ENCODE peak calls at places on chromosomes 16 and 17, in seven cellular contexts. R is astrocyte of the cerebellum, J is BJ, I is prostate gland, F is fibroblast of pulmonary artery, W is fibroblast of mammary gland, L is nephron progenitor cell. M is an unnamed sample.
A peak's percentile ranks its signal among the peaks of the same experiment; 100 is the strongest.

GRCh38 chr16:74592847-74593246 is 14.1 kb downstream of the GLG1 start:
- DNase-seq in R (no peak), J (no peak), I (no peak), F (no peak), W (no peak), L (no peak), M (no peak)

GRCh38 chr16:30183236-30183960 is at the start of gene CORO1A:
- DNase-seq in R (peak; percentile 35), J (peak; percentile 6), I (peak; percentile 77), F (peak; percentile 69), W (peak; percentile 64), L (peak; percentile 90), M (peak; percentile 23)

GRCh38 chr17:50511058-50511457 is 2.8 kb downstream of the MYCBPAP start:
- DNase-seq in R (no peak), J (no peak), I (no peak), F (peak; percentile 25), W (peak; percentile 46), L (no peak), M (no peak)

GRCh38 chr17:81481815-81482505 is 30.6 kb downstream of the ACTG1 start:
- DNase-seq in R (no peak), J (no peak), I (no peak), F (no peak), W (no peak), L (no peak), M (no peak)

GRCh38 chr16:49472598-49472997 is 99.0 kb downstream of the C16orf78 start:
- DNase-seq in R (no peak), J (no peak), I (no peak), F (no peak), W (no peak), L (no peak), M (no peak)

GRCh38 chr16:87995644-87996043 is 44.4 kb downstream of the BANP start:
- DNase-seq in R (no peak), J (no peak), I (no peak), F (no peak), W (no peak), L (no peak), M (no peak)

GRCh38 chr17:13537211-13537610 is 64.5 kb downstream of the HS3ST3A1 start:
- DNase-seq in R (no peak), J (no peak), I (no peak), F (no peak), W (no peak), L (no peak), M (no peak)

GRCh38 chr17:57182621-57183020 is 73.7 kb upstream of the MSI2 start:
- DNase-seq in R (no peak), J (no peak), I (no peak), F (no peak), W (no peak), L (no peak), M (no peak)

GRCh38 chr17:63881935-63882601 is at the start of gene GH2:
- DNase-seq in R (peak; percentile 13), J (no peak), I (peak; percentile 10), F (peak; percentile 53), W (peak; percentile 61), L (peak; percentile 72), M (no peak)

GRCh38 chr17:79612468-79613194 is 1.8 kb upstream of the RBFOX3 start:
- DNase-seq in R (no peak), J (no peak), I (no peak), F (peak; percentile 26), W (peak; percentile 35), L (peak; percentile 89), M (no peak)

GRCh38 chr17:30600830-30601494 is 123.8 kb downstream of the GOSR1 start:
- DNase-seq in R (no peak), J (no peak), I (no peak), F (peak; percentile 13), W (peak; percentile 18), L (peak; percentile 38), M (no peak)

GRCh38 chr17:35797370-35797769 is 1.9 kb upstream of the MMP28 start:
- DNase-seq in R (no peak), J (no peak), I (no peak), F (no peak), W (no peak), L (no peak), M (no peak)

GRCh38 chr17:43392397-43392796 is 6.4 kb upstream of the ARL4D start:
- DNase-seq in R (no peak), J (no peak), I (no peak), F (no peak), W (no peak), L (no peak), M (no peak)

DNA sequence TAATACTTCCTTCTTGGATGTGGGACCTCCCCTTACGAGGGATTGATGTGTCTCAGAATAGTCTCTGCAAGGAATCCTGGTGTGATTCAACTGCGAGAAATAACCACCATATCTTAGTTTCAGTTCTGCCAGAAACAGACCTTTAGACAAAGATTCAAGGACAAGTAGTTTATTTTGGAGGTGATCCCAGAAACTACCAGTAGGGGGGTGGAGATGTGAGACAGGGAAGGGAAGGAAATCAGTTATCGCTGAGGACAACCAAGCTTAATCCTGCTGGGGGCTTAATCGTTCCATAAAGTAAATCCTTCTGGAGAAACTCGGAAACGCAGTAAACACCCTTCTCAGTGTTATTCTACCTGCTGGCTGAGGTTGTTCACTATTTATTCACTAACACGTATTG is 5.0 kb upstream of the SDR42E1 start:
- DNase-seq in R (peak; percentile 35), J (no peak), I (peak; percentile 35), F (peak; percentile 39), W (peak; percentile 34), L (no peak), M (peak; percentile 46)
- TF ChIP-seq CTCF in R (peak; percentile 62), J (peak; percentile 32), I (peak; percentile 27), F (peak; percentile 39), W (peak; percentile 26), L (no peak), M (peak; percentile 24)

DNA sequence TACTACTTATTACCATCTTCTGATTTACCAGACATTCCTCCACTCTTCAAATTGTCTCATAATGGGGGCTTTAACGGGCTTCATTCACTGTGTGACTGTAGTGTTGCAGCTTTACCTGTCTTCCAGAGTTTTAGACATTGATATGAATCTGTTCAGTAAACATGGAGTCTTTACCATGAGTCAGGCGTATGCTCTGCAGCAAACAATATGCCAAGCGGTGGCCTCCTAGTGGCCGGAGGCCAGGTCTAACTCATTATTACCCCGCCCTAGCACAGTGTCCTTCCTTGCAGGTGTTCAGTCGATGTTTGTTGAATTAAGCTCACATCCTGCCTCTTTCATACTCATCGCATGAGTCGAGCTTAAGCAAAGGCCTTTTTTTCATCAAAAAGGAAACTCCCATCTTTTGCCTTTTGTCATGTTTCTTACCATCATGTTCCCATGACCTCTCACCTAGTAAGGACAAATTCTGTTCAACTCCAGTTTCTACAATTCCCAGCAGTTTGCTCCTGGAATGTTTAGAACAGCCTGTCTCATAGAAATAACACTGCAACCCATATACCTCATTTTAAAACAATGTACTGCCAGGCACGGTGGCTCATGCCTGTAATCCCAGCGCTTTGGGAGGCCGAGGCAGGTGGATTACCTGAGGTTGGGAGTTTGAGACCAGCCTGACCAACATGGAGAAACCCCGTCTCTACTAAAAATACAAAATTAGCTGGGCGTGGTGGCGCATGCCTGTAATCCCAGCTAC is 39.4 kb downstream of the TUBD1 start:
- DNase-seq in R (no peak), J (no peak), I (peak; percentile 77), F (peak; percentile 92), W (peak; percentile 96), L (no peak), M (peak; percentile 31)
- TF ChIP-seq CTCF in R (peak; percentile 52), J (peak; percentile 37), I (peak; percentile 74), F (peak; percentile 50), W (peak; percentile 58), L (no peak), M (peak; percentile 10)

GRCh38 chr17:76431509-76431908 is 21.4 kb downstream of the UBE2O start:
- DNase-seq in R (no peak), J (no peak), I (no peak), F (no peak), W (no peak), L (no peak), M (no peak)

GRCh38 chr17:76434870-76435269 is 18.1 kb downstream of the UBE2O start:
- DNase-seq in R (no peak), J (no peak), I (no peak), F (no peak), W (peak; percentile 30), L (no peak), M (no peak)

GRCh38 chr17:76432004-76432403 is 20.9 kb downstream of the UBE2O start:
- DNase-seq in R (no peak), J (no peak), I (no peak), F (no peak), W (no peak), L (no peak), M (no peak)

GRCh38 chr17:76433693-76434092 is 19.3 kb downstream of the UBE2O start:
- DNase-seq in R (no peak), J (no peak), I (no peak), F (no peak), W (no peak), L (no peak), M (no peak)

GRCh38 chr17:76432712-76433336 is 20.1 kb downstream of the UBE2O start:
- DNase-seq in R (no peak), J (no peak), I (no peak), F (peak; percentile 32), W (peak; percentile 51), L (no peak), M (no peak)
- TF ChIP-seq CTCF in R (peak; percentile 48), J (peak; percentile 35), I (no peak), F (peak; percentile 43), W (peak; percentile 55), L (peak; percentile 40), M (peak; percentile 17)

GRCh38 chr17:40062347-40063033 is at the start of gene THRA:
- DNase-seq in R (no peak), J (no peak), I (peak; percentile 75), F (peak; percentile 50), W (no peak), L (peak; percentile 80), M (no peak)

GRCh38 chr17:40063915-40064531 is 1.3 kb downstream of the THRA start:
- DNase-seq in R (no peak), J (no peak), I (no peak), F (no peak), W (no peak), L (no peak), M (no peak)

GRCh38 chr17:40061532-40062038 is 1.2 kb upstream of the THRA start:
- DNase-seq in R (no peak), J (no peak), I (no peak), F (no peak), W (no peak), L (no peak), M (no peak)

GRCh38 chr17:40065041-40065770 is 2.4 kb downstream of the THRA start:
- DNase-seq in R (no peak), J (no peak), I (no peak), F (peak; percentile 39), W (peak; percentile 51), L (peak; percentile 72), M (no peak)

DNA sequence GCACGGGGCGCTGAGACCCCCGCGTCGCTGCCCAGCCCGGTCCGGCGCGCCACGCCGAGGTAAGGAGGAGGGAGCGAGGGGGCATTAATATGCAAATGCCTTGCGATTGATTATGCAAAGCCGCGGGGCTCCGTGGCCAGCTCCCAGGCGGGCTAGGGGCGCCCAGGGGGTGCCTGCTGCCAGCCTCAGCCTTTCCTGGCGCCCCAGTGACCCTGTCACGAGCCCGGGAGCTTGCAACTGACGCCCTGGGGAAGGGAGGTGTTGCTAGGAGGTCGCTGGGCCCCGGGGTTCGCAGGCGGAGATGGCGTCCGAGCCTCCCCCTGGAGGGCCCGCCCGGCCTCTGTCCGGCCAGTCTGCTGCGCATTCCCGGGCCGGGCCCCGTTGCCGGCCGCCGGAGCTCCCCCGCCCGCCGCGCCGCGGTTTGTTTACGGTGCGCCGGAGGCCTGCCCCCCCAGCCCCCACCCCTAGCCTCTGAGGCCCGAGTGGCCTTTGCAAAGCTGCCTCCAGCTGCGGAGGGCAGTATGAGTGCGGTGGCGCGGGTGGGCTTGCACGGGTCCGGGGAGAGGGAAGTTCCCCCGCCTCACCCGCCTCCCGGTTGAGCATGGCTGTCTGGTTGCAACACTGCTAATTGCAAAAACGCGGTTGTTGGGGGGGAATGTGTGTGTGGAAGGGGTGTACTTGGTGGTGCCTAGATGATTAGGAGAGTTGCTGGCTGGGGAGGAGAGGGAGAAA is 435 bp downstream of the THRA start:
- DNase-seq in R (no peak), J (no peak), I (no peak), F (peak; percentile 40), W (no peak), L (peak; percentile 69), M (no peak)
- TF ChIP-seq CTCF in R (no peak), J (no peak), I (no peak), F (no peak), W (no peak), L (no peak), M (no peak)

M was measured in AG09319.